ENCODE peak calls at places on chromosomes 3 and 15, in five cellular contexts. A, X, K, O and T are unnamed samples.

GRCh38 chr15:61057830-61058529 is 171.1 kb downstream of the RORA start:
- DNase-seq in A (no peak), X (no peak), K (no peak), O (no peak), T (no peak)

GRCh38 chr3:46857485-46858341 is 5.5 kb downstream of the MYL3 start:
- DNase-seq in A (no peak), X (no peak), K (no peak), O (no peak), T (no peak)

GRCh38 chr3:124336067-124336656 is 344.2 kb upstream of the ROPN1 start:
- DNase-seq in A (no peak), X (no peak), K (no peak), O (no peak), T (no peak)

GRCh38 chr3:163785693-163786092 is 1292.6 kb downstream of the SI start:
- DNase-seq in A (no peak), X (no peak), K (peak), O (no peak), T (peak)

GRCh38 chr3:136942796-136943195 is 15.0 kb upstream of the IL20RB start:
- DNase-seq in A (no peak), X (no peak), K (no peak), O (no peak), T (no peak)

GRCh38 chr3:5138214-5138981 is 16.3 kb downstream of the ARL8B start:
- DNase-seq in A (peak), X (no peak), K (no peak), O (no peak), T (no peak)

GRCh38 chr3:124812291-124813265 is 74.6 kb downstream of the ITGB5 start:
- DNase-seq in A (peak), X (no peak), K (peak), O (no peak), T (peak)

GRCh38 chr15:69304176-69304533 is 5.4 kb downstream of the PAQR5 start:
- DNase-seq in A (peak), X (no peak), K (peak), O (no peak), T (peak)

GRCh38 chr3:156150434-156151066 is 30.2 kb downstream of the KCNAB1 start:
- DNase-seq in A (peak), X (peak), K (peak), O (no peak), T (peak)

GRCh38 chr15:62821384-62822131 is 221.0 kb upstream of the TPM1 start:
- DNase-seq in A (no peak), X (no peak), K (no peak), O (no peak), T (no peak)

GRCh38 chr3:38669668-38670067 is 20.2 kb upstream of the SCN5A start:
- DNase-seq in A (no peak), X (no peak), K (no peak), O (no peak), T (no peak)

GRCh38 chr15:28004143-28005003 is 94.7 kb downstream of the OCA2 start:
- DNase-seq in A (no peak), X (no peak), K (no peak), O (no peak), T (no peak)

GRCh38 chr3:127418560-127419099 is 130.8 kb upstream of the PRR20G start:
- DNase-seq in A (no peak), X (no peak), K (no peak), O (no peak), T (no peak)

GRCh38 chr15:73009306-73010091 is 42.8 kb upstream of the NEO1 start:
- DNase-seq in A (no peak), X (no peak), K (no peak), O (no peak), T (no peak)

GRCh38 chr15:75811616-75812015 is 31.6 kb upstream of the UBE2Q2 start:
- DNase-seq in A (peak), X (no peak), K (no peak), O (no peak), T (no peak)

GRCh38 chr3:157232146-157232545 is 72.2 kb upstream of the CCNL1 start:
- DNase-seq in A (peak), X (no peak), K (no peak), O (no peak), T (no peak)

GRCh38 chr3:193680220-193680619 is 87.2 kb downstream of the OPA1 start:
- DNase-seq in A (peak), X (no peak), K (peak), O (no peak), T (peak)